ENCODE peak calls at places on chromosomes 4 and X, in six cellular contexts. One of them, this sample, is unnamed.

GRCh38 chr4:185587444-185588161 is 52.3 kb upstream of the PDLIM3 start:
- DNase-seq in prostate gland: no peak
- DNase-seq in right lobe of liver: no peak
- DNase-seq in DMS53: no peak
- DNase-seq in T-cell: peak
- DNase-seq in stomach: peak
- DNase-seq in this sample: no peak

GRCh38 chrX:153639177-153640044 is 7.6 kb upstream of the DUSP9 start:
- DNase-seq in DMS53: no peak
- DNase-seq in right lobe of liver: no peak
- DNase-seq in stomach: peak
- DNase-seq in T-cell: no peak
- DNase-seq in prostate gland: no peak
- DNase-seq in this sample: peak

GRCh38 chr4:17468638-17469221 is 43.2 kb downstream of the QDPR start:
- DNase-seq in right lobe of liver: no peak
- DNase-seq in DMS53: peak
- DNase-seq in prostate gland: no peak
- DNase-seq in T-cell: no peak
- DNase-seq in stomach: no peak
- DNase-seq in this sample: peak

GRCh38 chrX:11663875-11664210 is 1.9 kb downstream of the ARHGAP6 start:
- DNase-seq in T-cell: no peak
- DNase-seq in prostate gland: no peak
- DNase-seq in DMS53: peak
- DNase-seq in stomach: no peak
- DNase-seq in right lobe of liver: no peak
- DNase-seq in this sample: no peak

GRCh38 chr4:6720202-6720699 is 4.3 kb downstream of the BLOC1S4 start:
- DNase-seq in T-cell: peak
- DNase-seq in prostate gland: peak
- DNase-seq in stomach: peak
- DNase-seq in DMS53: peak
- DNase-seq in right lobe of liver: peak
- DNase-seq in this sample: peak

GRCh38 chr4:124640037-124640730 is 72.3 kb downstream of the ANKRD50 start:
- DNase-seq in DMS53: peak
- DNase-seq in prostate gland: no peak
- DNase-seq in right lobe of liver: no peak
- DNase-seq in stomach: peak
- DNase-seq in T-cell: no peak
- DNase-seq in this sample: no peak

GRCh38 chr4:96729641-96730040 is 889.7 kb downstream of the PDHA2 start:
- DNase-seq in prostate gland: no peak
- DNase-seq in stomach: no peak
- DNase-seq in DMS53: no peak
- DNase-seq in T-cell: no peak
- DNase-seq in right lobe of liver: no peak
- DNase-seq in this sample: no peak

GRCh38 chr4:73944061-73944875 is 37.6 kb downstream of the PF4 start:
- DNase-seq in prostate gland: no peak
- DNase-seq in stomach: peak
- DNase-seq in DMS53: no peak
- DNase-seq in right lobe of liver: peak
- DNase-seq in T-cell: no peak
- DNase-seq in this sample: no peak

GRCh38 chr4:34814266-34814665 is 1430.0 kb downstream of the ARAP2 start:
- DNase-seq in right lobe of liver: no peak
- DNase-seq in prostate gland: no peak
- DNase-seq in stomach: no peak
- DNase-seq in T-cell: no peak
- DNase-seq in DMS53: no peak
- DNase-seq in this sample: no peak

GRCh38 chrX:47361538-47362511 is 8.6 kb upstream of the ZNF157 start:
- DNase-seq in right lobe of liver: peak
- DNase-seq in prostate gland: peak
- DNase-seq in T-cell: peak
- DNase-seq in stomach: peak
- DNase-seq in DMS53: peak
- DNase-seq in this sample: peak

GRCh38 chrX:49915352-49916222 is 6.8 kb upstream of the CLCN5 start:
- DNase-seq in DMS53: peak
- DNase-seq in right lobe of liver: no peak
- DNase-seq in prostate gland: peak
- DNase-seq in T-cell: peak
- DNase-seq in stomach: peak
- DNase-seq in this sample: no peak

GRCh38 chr4:48490012-48490679 is at the start of gene ZAR1:
- DNase-seq in DMS53: peak
- DNase-seq in stomach: no peak
- DNase-seq in prostate gland: no peak
- DNase-seq in T-cell: no peak
- DNase-seq in right lobe of liver: no peak
- DNase-seq in this sample: no peak

GRCh38 chr4:117085185-117085701 is at the start of gene TRAM1L1:
- DNase-seq in T-cell: no peak
- DNase-seq in prostate gland: peak
- DNase-seq in stomach: peak
- DNase-seq in right lobe of liver: peak
- DNase-seq in DMS53: peak
- DNase-seq in this sample: peak

GRCh38 chr4:5524900-5525299 is 183.5 kb downstream of the EVC2 start:
- DNase-seq in right lobe of liver: peak
- DNase-seq in stomach: no peak
- DNase-seq in prostate gland: no peak
- DNase-seq in T-cell: no peak
- DNase-seq in DMS53: peak
- DNase-seq in this sample: no peak

GRCh38 chr4:176277162-176277904 is 8.3 kb upstream of the ASB5 start:
- DNase-seq in right lobe of liver: peak
- DNase-seq in stomach: peak
- DNase-seq in DMS53: peak
- DNase-seq in prostate gland: peak
- DNase-seq in T-cell: no peak
- DNase-seq in this sample: peak

GRCh38 chr4:42150653-42151567 is 1.5 kb downstream of the BEND4 start:
- DNase-seq in DMS53: peak
- DNase-seq in stomach: no peak
- DNase-seq in T-cell: no peak
- DNase-seq in prostate gland: peak
- DNase-seq in right lobe of liver: no peak
- DNase-seq in this sample: no peak

GRCh38 chrX:108230562-108230961 is 139.0 kb downstream of the ATG4A start:
- DNase-seq in stomach: no peak
- DNase-seq in T-cell: no peak
- DNase-seq in prostate gland: no peak
- DNase-seq in DMS53: no peak
- DNase-seq in right lobe of liver: no peak
- DNase-seq in this sample: no peak

GRCh38 chr4:18294846-18295245 is 273.3 kb upstream of the LCORL start:
- DNase-seq in DMS53: no peak
- DNase-seq in stomach: no peak
- DNase-seq in prostate gland: no peak
- DNase-seq in T-cell: no peak
- DNase-seq in right lobe of liver: no peak
- DNase-seq in this sample: no peak

GRCh38 chrX:130552444-130553073 is 150.8 kb downstream of the RBMX2 start:
- DNase-seq in stomach: no peak
- DNase-seq in right lobe of liver: no peak
- DNase-seq in prostate gland: no peak
- DNase-seq in DMS53: no peak
- DNase-seq in T-cell: no peak
- DNase-seq in this sample: no peak

GRCh38 chr4:26590639-26591038 is 6.8 kb downstream of the TBC1D19 start:
- DNase-seq in DMS53: no peak
- DNase-seq in right lobe of liver: no peak
- DNase-seq in prostate gland: no peak
- DNase-seq in stomach: no peak
- DNase-seq in T-cell: no peak
- DNase-seq in this sample: no peak

GRCh38 chr4:80235451-80235850 is 31.0 kb upstream of the FGF5 start:
- DNase-seq in right lobe of liver: no peak
- DNase-seq in T-cell: no peak
- DNase-seq in stomach: no peak
- DNase-seq in prostate gland: no peak
- DNase-seq in DMS53: no peak
- DNase-seq in this sample: no peak